ENCODE peak calls at places on chromosomes 3 and 15, in six cellular contexts. P is foreskin fibroblast; Q is glutamatergic neuron; I is fibroblast of lung; G is activated CD4-positive, CD25-positive, alpha-beta regulatory T cell treated with anti-CD3 and anti-CD28 coated beads, Interleukin-2, amount 50 U/mL, for 72 hours; H is cardiac fibroblast. N is an unnamed sample.

GRCh38 chr15:33279613-33280205 is 31.1 kb upstream of the RYR3 start:
- DNase-seq in P (peak; percentile 8), I (peak; percentile 14), H (peak; percentile 62), Q (no peak), G (no peak), N (no peak)

GRCh38 chr15:100671858-100672543 is 69.6 kb downstream of the ASB7 start:
- DNase-seq in Q (no peak), G (no peak), P (peak; percentile 80), I (peak; percentile 62), H (peak; percentile 55), N (no peak)

GRCh38 chr3:126439968-126440708 is 35.6 kb downstream of the ZXDC start:
- DNase-seq in P (no peak), G (peak; percentile 17), Q (no peak), H (no peak), I (no peak), N (no peak)

GRCh38 chr3:16515885-16516420 is 2.5 kb upstream of the RFTN1 start:
- DNase-seq in Q (peak; percentile 22), I (no peak), H (no peak), P (no peak), G (no peak), N (peak; percentile 44)

GRCh38 chr15:73564255-73564654 is 68.9 kb downstream of the NPTN start:
- DNase-seq in H (peak; percentile 80), I (peak; percentile 22), Q (peak; percentile 18), P (peak; percentile 74), G (no peak), N (no peak)

GRCh38 chr3:184635126-184635525 is 73.5 kb downstream of the EPHB3 start:
- DNase-seq in H (no peak), G (no peak), I (no peak), P (no peak), Q (no peak), N (no peak)

GRCh38 chr3:145623349-145623748 is 537.6 kb downstream of the PLOD2 start:
- DNase-seq in Q (no peak), H (no peak), I (peak; percentile 86), P (peak; percentile 37), G (no peak), N (no peak)

GRCh38 chr3:177835917-177836316 is 638.6 kb upstream of the TBL1XR1 start:
- DNase-seq in G (no peak), P (peak; percentile 92), H (peak; percentile 97), I (peak; percentile 96), Q (no peak), N (no peak)

GRCh38 chr15:78103406-78104118 is 11.2 kb downstream of the SH2D7 start:
- DNase-seq in Q (no peak), G (peak; percentile 44), P (no peak), I (no peak), H (no peak), N (no peak)

GRCh38 chr15:100784493-100785180 is 95.0 kb upstream of the ALDH1A3 start:
- DNase-seq in G (no peak), H (no peak), Q (no peak), I (no peak), P (no peak), N (no peak)

GRCh38 chr3:45771166-45771775 is 25.1 kb downstream of the SLC6A20 start:
- DNase-seq in I (no peak), Q (no peak), P (no peak), H (no peak), G (no peak), N (no peak)

GRCh38 chr15:39135989-39136388 is 444.9 kb upstream of the THBS1 start:
- DNase-seq in P (peak; percentile 93), G (no peak), Q (no peak), I (peak; percentile 82), H (peak; percentile 92), N (no peak)

GRCh38 chr15:39785139-39785538 is 2.5 kb upstream of the FSIP1 start:
- DNase-seq in P (no peak), Q (no peak), I (no peak), G (no peak), H (peak; percentile 14), N (no peak)

GRCh38 chr15:101543926-101544490 is 54.5 kb upstream of the PCSK6 start:
- DNase-seq in G (no peak), I (no peak), Q (no peak), P (no peak), H (no peak), N (no peak)

GRCh38 chr15:33242669-33243191 is 48.2 kb upstream of the FMN1 start:
- DNase-seq in H (peak; percentile 43), P (no peak), G (no peak), I (peak; percentile 23), Q (no peak), N (no peak)

GRCh38 chr3:144496116-144496835 is 524.7 kb downstream of the DIPK2A start:
- DNase-seq in Q (no peak), G (no peak), H (no peak), P (peak; percentile 62), I (peak; percentile 6), N (no peak)

GRCh38 chr3:99640214-99640851 is 1.9 kb downstream of the COL8A1 start:
- DNase-seq in G (no peak), I (no peak), H (peak; percentile 79), P (peak; percentile 52), Q (no peak), N (no peak)

GRCh38 chr3:21979706-21980105 is 228.7 kb upstream of the ZNF385D start:
- DNase-seq in P (peak; percentile 71), Q (no peak), G (no peak), H (peak; percentile 80), I (peak; percentile 19), N (no peak)

GRCh38 chr3:171099911-171100310 is 73.4 kb upstream of the SLC2A2 start:
- DNase-seq in H (no peak), Q (no peak), P (peak; percentile 45), G (no peak), I (peak; percentile 37), N (no peak)

N was measured in retina.